ENCODE peak calls at places on chromosome X, in eight cellular contexts. One of them, this sample, is unnamed.

GRCh38 chrX:24357101-24357500 is 3.3 kb upstream of the SUPT20HL1 start:
- DNase-seq in stimulated activated CD4-positive, alpha-beta T cell treated with anti-CD3 and anti-CD28 coated beads, Interleukin-4, amount 100 ng/mL, for 1 hour: no peak
- DNase-seq in H9: no peak
- DNase-seq in pons: no peak
- DNase-seq in psoas muscle: no peak
- DNase-seq in activated CD4-positive, alpha-beta T cell treated with anti-CD3 and anti-CD28 coated beads for 1 hour: no peak
- DNase-seq in KBM-7: peak
- DNase-seq in activated T-helper 1 cell treated with anti-CD3 and anti-CD28 coated beads, Interleukin-12 subunit alpha, Interleukin-12 subunit beta, Interleukin-2, Interleukin-4 antibody, amounts not matched to agents 30 ng/mL and 10 ng/mL and 1 ng/mL, durations not matched to agents 14 hours and 24 hours and 36 hours: no peak
- DNase-seq in this sample: no peak

GRCh38 chrX:17563076-17563475 is 174.2 kb upstream of the SCML1 start:
- DNase-seq in KBM-7: no peak
- DNase-seq in pons: no peak
- DNase-seq in activated CD4-positive, alpha-beta T cell treated with anti-CD3 and anti-CD28 coated beads for 1 hour: no peak
- DNase-seq in psoas muscle: no peak
- DNase-seq in stimulated activated CD4-positive, alpha-beta T cell treated with anti-CD3 and anti-CD28 coated beads, Interleukin-4, amount 100 ng/mL, for 1 hour: no peak
- DNase-seq in activated T-helper 1 cell treated with anti-CD3 and anti-CD28 coated beads, Interleukin-12 subunit alpha, Interleukin-12 subunit beta, Interleukin-2, Interleukin-4 antibody, amounts not matched to agents 30 ng/mL and 10 ng/mL and 1 ng/mL, durations not matched to agents 14 hours and 24 hours and 36 hours: no peak
- DNase-seq in H9: no peak
- DNase-seq in this sample: no peak

GRCh38 chrX:22097295-22097694 is 65.2 kb downstream of the PHEX start:
- DNase-seq in psoas muscle: no peak
- DNase-seq in activated CD4-positive, alpha-beta T cell treated with anti-CD3 and anti-CD28 coated beads for 1 hour: no peak
- DNase-seq in activated T-helper 1 cell treated with anti-CD3 and anti-CD28 coated beads, Interleukin-12 subunit alpha, Interleukin-12 subunit beta, Interleukin-2, Interleukin-4 antibody, amounts not matched to agents 30 ng/mL and 10 ng/mL and 1 ng/mL, durations not matched to agents 14 hours and 24 hours and 36 hours: no peak
- DNase-seq in pons: no peak
- DNase-seq in stimulated activated CD4-positive, alpha-beta T cell treated with anti-CD3 and anti-CD28 coated beads, Interleukin-4, amount 100 ng/mL, for 1 hour: no peak
- DNase-seq in H9: no peak
- DNase-seq in KBM-7: no peak
- DNase-seq in this sample: peak

GRCh38 chrX:110145854-110146253 is 142.9 kb downstream of the TMEM164 start:
- DNase-seq in psoas muscle: no peak
- DNase-seq in activated T-helper 1 cell treated with anti-CD3 and anti-CD28 coated beads, Interleukin-12 subunit alpha, Interleukin-12 subunit beta, Interleukin-2, Interleukin-4 antibody, amounts not matched to agents 30 ng/mL and 10 ng/mL and 1 ng/mL, durations not matched to agents 14 hours and 24 hours and 36 hours: no peak
- DNase-seq in stimulated activated CD4-positive, alpha-beta T cell treated with anti-CD3 and anti-CD28 coated beads, Interleukin-4, amount 100 ng/mL, for 1 hour: peak
- DNase-seq in pons: peak
- DNase-seq in activated CD4-positive, alpha-beta T cell treated with anti-CD3 and anti-CD28 coated beads for 1 hour: no peak
- DNase-seq in KBM-7: peak
- DNase-seq in H9: no peak
- DNase-seq in this sample: no peak

GRCh38 chrX:104310084-104310483 is 55.4 kb upstream of the ESX1 start:
- DNase-seq in psoas muscle: no peak
- DNase-seq in activated CD4-positive, alpha-beta T cell treated with anti-CD3 and anti-CD28 coated beads for 1 hour: no peak
- DNase-seq in H9: no peak
- DNase-seq in pons: peak
- DNase-seq in activated T-helper 1 cell treated with anti-CD3 and anti-CD28 coated beads, Interleukin-12 subunit alpha, Interleukin-12 subunit beta, Interleukin-2, Interleukin-4 antibody, amounts not matched to agents 30 ng/mL and 10 ng/mL and 1 ng/mL, durations not matched to agents 14 hours and 24 hours and 36 hours: no peak
- DNase-seq in KBM-7: peak
- DNase-seq in stimulated activated CD4-positive, alpha-beta T cell treated with anti-CD3 and anti-CD28 coated beads, Interleukin-4, amount 100 ng/mL, for 1 hour: no peak
- DNase-seq in this sample: no peak

GRCh38 chrX:150365051-150365952 is 2.2 kb downstream of the MAMLD1 start:
- DNase-seq in stimulated activated CD4-positive, alpha-beta T cell treated with anti-CD3 and anti-CD28 coated beads, Interleukin-4, amount 100 ng/mL, for 1 hour: peak
- DNase-seq in psoas muscle: peak
- DNase-seq in pons: peak
- DNase-seq in activated CD4-positive, alpha-beta T cell treated with anti-CD3 and anti-CD28 coated beads for 1 hour: peak
- DNase-seq in H9: peak
- DNase-seq in activated T-helper 1 cell treated with anti-CD3 and anti-CD28 coated beads, Interleukin-12 subunit alpha, Interleukin-12 subunit beta, Interleukin-2, Interleukin-4 antibody, amounts not matched to agents 30 ng/mL and 10 ng/mL and 1 ng/mL, durations not matched to agents 14 hours and 24 hours and 36 hours: peak
- DNase-seq in KBM-7: peak
- DNase-seq in this sample: no peak

GRCh38 chrX:49977319-49978090 is 55.1 kb downstream of the CLCN5 start:
- DNase-seq in activated T-helper 1 cell treated with anti-CD3 and anti-CD28 coated beads, Interleukin-12 subunit alpha, Interleukin-12 subunit beta, Interleukin-2, Interleukin-4 antibody, amounts not matched to agents 30 ng/mL and 10 ng/mL and 1 ng/mL, durations not matched to agents 14 hours and 24 hours and 36 hours: no peak
- DNase-seq in pons: peak
- DNase-seq in H9: no peak
- DNase-seq in activated CD4-positive, alpha-beta T cell treated with anti-CD3 and anti-CD28 coated beads for 1 hour: no peak
- DNase-seq in psoas muscle: no peak
- DNase-seq in stimulated activated CD4-positive, alpha-beta T cell treated with anti-CD3 and anti-CD28 coated beads, Interleukin-4, amount 100 ng/mL, for 1 hour: no peak
- DNase-seq in KBM-7: no peak
- DNase-seq in this sample: no peak

GRCh38 chrX:50035119-50035518 is 112.7 kb downstream of the CLCN5 start:
- DNase-seq in stimulated activated CD4-positive, alpha-beta T cell treated with anti-CD3 and anti-CD28 coated beads, Interleukin-4, amount 100 ng/mL, for 1 hour: no peak
- DNase-seq in activated CD4-positive, alpha-beta T cell treated with anti-CD3 and anti-CD28 coated beads for 1 hour: no peak
- DNase-seq in psoas muscle: no peak
- DNase-seq in KBM-7: no peak
- DNase-seq in H9: no peak
- DNase-seq in pons: no peak
- DNase-seq in activated T-helper 1 cell treated with anti-CD3 and anti-CD28 coated beads, Interleukin-12 subunit alpha, Interleukin-12 subunit beta, Interleukin-2, Interleukin-4 antibody, amounts not matched to agents 30 ng/mL and 10 ng/mL and 1 ng/mL, durations not matched to agents 14 hours and 24 hours and 36 hours: no peak
- DNase-seq in this sample: no peak

GRCh38 chrX:129755779-129756650 is 17.2 kb downstream of the XPNPEP2 start:
- DNase-seq in KBM-7: peak
- DNase-seq in pons: no peak
- DNase-seq in psoas muscle: no peak
- DNase-seq in H9: peak
- DNase-seq in activated CD4-positive, alpha-beta T cell treated with anti-CD3 and anti-CD28 coated beads for 1 hour: no peak
- DNase-seq in stimulated activated CD4-positive, alpha-beta T cell treated with anti-CD3 and anti-CD28 coated beads, Interleukin-4, amount 100 ng/mL, for 1 hour: no peak
- DNase-seq in activated T-helper 1 cell treated with anti-CD3 and anti-CD28 coated beads, Interleukin-12 subunit alpha, Interleukin-12 subunit beta, Interleukin-2, Interleukin-4 antibody, amounts not matched to agents 30 ng/mL and 10 ng/mL and 1 ng/mL, durations not matched to agents 14 hours and 24 hours and 36 hours: no peak
- DNase-seq in this sample: no peak

GRCh38 chrX:125998432-125998831 is 167.7 kb downstream of the DCAF12L2 start:
- DNase-seq in pons: peak
- DNase-seq in psoas muscle: no peak
- DNase-seq in stimulated activated CD4-positive, alpha-beta T cell treated with anti-CD3 and anti-CD28 coated beads, Interleukin-4, amount 100 ng/mL, for 1 hour: no peak
- DNase-seq in activated T-helper 1 cell treated with anti-CD3 and anti-CD28 coated beads, Interleukin-12 subunit alpha, Interleukin-12 subunit beta, Interleukin-2, Interleukin-4 antibody, amounts not matched to agents 30 ng/mL and 10 ng/mL and 1 ng/mL, durations not matched to agents 14 hours and 24 hours and 36 hours: no peak
- DNase-seq in H9: no peak
- DNase-seq in KBM-7: peak
- DNase-seq in activated CD4-positive, alpha-beta T cell treated with anti-CD3 and anti-CD28 coated beads for 1 hour: no peak
- DNase-seq in this sample: no peak